ENCODE peak calls at places on chromosomes 12 and 14, in four cellular contexts. W is NCI-H460, Q is brain microvascular endothelial cell, D is hippocampal formation. S is an unnamed sample.

GRCh38 chr12:7806863-7807487 is 17.8 kb downstream of the NANOG start:
- DNase-seq in D (peak; percentile 14), W (peak; percentile 53), Q (peak; percentile 84), S (peak; percentile 89)

GRCh38 chr12:66661357-66661756 is 17.5 kb downstream of the GRIP1 start:
- DNase-seq in W (no peak), Q (no peak), D (no peak), S (no peak)

GRCh38 chr12:5429741-5430557 is 2.0 kb upstream of the NTF3 start:
- DNase-seq in Q (no peak), W (no peak), D (no peak), S (peak; percentile 50)

GRCh38 chr14:64636208-64636979 is 67.8 kb upstream of the PLEKHG3 start:
- DNase-seq in W (peak; percentile 56), D (peak; percentile 61), Q (peak; percentile 41), S (peak; percentile 82)

GRCh38 chr12:56160160-56160763 is 2.1 kb downstream of the MYL6 start:
- DNase-seq in W (no peak), D (no peak), Q (peak; percentile 52), S (no peak)

GRCh38 chr14:38210168-38210567 is 2.5 kb downstream of the SSTR1 start:
- DNase-seq in D (no peak), W (no peak), Q (no peak), S (no peak)

GRCh38 chr12:80936642-80937390 is 918 bp downstream of the LIN7A start:
- DNase-seq in D (peak; percentile 35), W (peak; percentile 28), Q (peak; percentile 23), S (peak; percentile 79)

GRCh38 chr12:65333649-65334048 is 55.2 kb downstream of the MSRB3 start:
- DNase-seq in Q (no peak), W (no peak), D (no peak), S (no peak)

GRCh38 chr12:113899844-113900471 is 66.2 kb downstream of the RBM19 start:
- DNase-seq in D (peak; percentile 7), W (no peak), Q (no peak), S (no peak)

GRCh38 chr14:94671870-94672444 is 59.8 kb downstream of the SERPINA3 start:
- DNase-seq in Q (peak; percentile 16), W (no peak), D (no peak), S (no peak)

GRCh38 chr12:91108196-91108595 is 3.1 kb downstream of the LUM start:
- DNase-seq in D (no peak), W (no peak), Q (no peak), S (no peak)

GRCh38 chr12:31752450-31752849 is 23.6 kb upstream of the AMN1 start:
- DNase-seq in D (peak; percentile 5), Q (no peak), W (no peak), S (no peak)

GRCh38 chr14:89251066-89251465 is 166.0 kb downstream of the FOXN3 start:
- DNase-seq in W (no peak), D (no peak), Q (peak; percentile 39), S (no peak)

GRCh38 chr12:50914872-50915484 is 37.4 kb upstream of the HIGD1C start:
- DNase-seq in Q (no peak), D (no peak), W (no peak), S (no peak)

GRCh38 chr12:95908573-95908972 is 33.8 kb downstream of the CCDC38 start:
- DNase-seq in W (no peak), D (no peak), Q (no peak), S (no peak)

GRCh38 chr14:104423224-104423681 is 156.3 kb upstream of the C14orf180 start:
- DNase-seq in W (no peak), Q (no peak), D (no peak), S (no peak)

GRCh38 chr12:92735131-92735721 is 32.4 kb downstream of the PLEKHG7 start:
- DNase-seq in W (no peak), D (no peak), Q (peak; percentile 78), S (no peak)

GRCh38 chr14:32826404-32827082 is 112.1 kb upstream of the NPAS3 start:
- DNase-seq in D (peak; percentile 64), Q (peak; percentile 37), W (no peak), S (peak; percentile 17)

GRCh38 chr14:103500148-103500990 is 22.3 kb downstream of the CKB start:
- DNase-seq in D (peak; percentile 90), Q (peak; percentile 82), W (peak; percentile 69), S (peak; percentile 92)

GRCh38 chr14:69904246-69904645 is 25.0 kb downstream of the SMOC1 start:
- DNase-seq in W (peak; percentile 61), D (no peak), Q (no peak), S (no peak)

GRCh38 chr14:36773136-36773540 is 111.5 kb downstream of the PAX9 start:
- DNase-seq in Q (peak; percentile 71), W (peak; percentile 70), D (no peak), S (no peak)

GRCh38 chr12:67427336-67427735 is 158.2 kb downstream of the CAND1 start:
- DNase-seq in D (no peak), Q (no peak), W (no peak), S (no peak)

GRCh38 chr12:52149651-52150241 is 42.1 kb downstream of the KRT80 start:
- DNase-seq in D (no peak), Q (no peak), W (no peak), S (no peak)

GRCh38 chr12:70619471-70620152 is 17.6 kb downstream of the PTPRB start:
- DNase-seq in W (no peak), D (no peak), Q (no peak), S (no peak)

GRCh38 chr12:127803545-127803944 is 463.4 kb upstream of the TMEM132C start:
- DNase-seq in W (no peak), D (peak; percentile 20), Q (no peak), S (no peak)

GRCh38 chr12:6326316-6326959 is 15.4 kb downstream of the TNFRSF1A start:
- DNase-seq in W (peak; percentile 71), D (no peak), Q (peak; percentile 44), S (peak; percentile 73)

GRCh38 chr14:90968025-90968424 is 92.4 kb downstream of the RPS6KA5 start:
- DNase-seq in D (no peak), W (peak; percentile 9), Q (peak; percentile 12), S (no peak)

GRCh38 chr14:63454863-63455622 is 88.1 kb downstream of the PPP2R5E start:
- DNase-seq in D (no peak), W (no peak), Q (peak; percentile 44), S (no peak)

GRCh38 chr14:73761621-73762355 is 47.6 kb upstream of the PNMA1 start:
- DNase-seq in W (no peak), D (no peak), Q (no peak), S (no peak)

GRCh38 chr14:61547186-61548121 is 147.9 kb upstream of the HIF1A start:
- DNase-seq in W (peak; percentile 71), Q (peak; percentile 94), D (no peak), S (no peak)

GRCh38 chr12:49984476-49984890 is 11.7 kb downstream of the AQP6 start:
- DNase-seq in D (no peak), Q (no peak), W (no peak), S (no peak)

GRCh38 chr14:96085369-96085768 is 46.2 kb downstream of the C14orf132 start:
- DNase-seq in Q (peak; percentile 25), D (no peak), W (no peak), S (no peak)

GRCh38 chr12:124567035-124567672 is at the start of gene NCOR2:
- DNase-seq in Q (no peak), D (no peak), W (no peak), S (no peak)

GRCh38 chr12:67598598-67598997 is 49.9 kb upstream of the DYRK2 start:
- DNase-seq in D (no peak), W (no peak), Q (no peak), S (no peak)

GRCh38 chr12:46494424-46494823 is 121.9 kb upstream of the SLC38A2 start:
- DNase-seq in Q (peak; percentile 38), D (no peak), W (peak; percentile 61), S (no peak)

GRCh38 chr12:45369065-45369464 is 153.2 kb downstream of the ANO6 start:
- DNase-seq in W (no peak), Q (peak; percentile 63), D (no peak), S (no peak)

GRCh38 chr12:32455607-32456063 is 56.3 kb downstream of the FGD4 start:
- DNase-seq in D (no peak), Q (peak; percentile 52), W (peak; percentile 58), S (no peak)

GRCh38 chr12:58450868-58451482 is 469.3 kb downstream of the LRIG3 start:
- DNase-seq in Q (no peak), W (no peak), D (no peak), S (no peak)

GRCh38 chr14:95361373-95362179 is 41.9 kb upstream of the CLMN start:
- DNase-seq in Q (no peak), D (no peak), W (no peak), S (peak; percentile 81)

GRCh38 chr14:53510281-53510912 is 357.3 kb upstream of the DDHD1 start:
- DNase-seq in W (no peak), Q (no peak), D (no peak), S (no peak)

S was measured in WTC11.